ENCODE peak calls at places on chromosomes 12 and 14, in five cellular contexts. E, W, Y, Z and A are unnamed samples.

GRCh38 chr12:116542345-116542950 is 16.7 kb upstream of the MAP1LC3B2 start:
- DNase-seq in E (no peak), W (no peak), Y (no peak), Z (no peak), A (no peak)

GRCh38 chr12:95548539-95549391 is 2.5 kb downstream of the USP44 start:
- DNase-seq in E (peak; percentile 61), W (peak; percentile 64), Y (peak; percentile 32), Z (peak; percentile 48), A (no peak)

GRCh38 chr12:128771681-128772080 is 52.1 kb downstream of the SLC15A4 start:
- DNase-seq in E (no peak), W (peak; percentile 4), Y (no peak), Z (no peak), A (no peak)

GRCh38 chr14:63974176-63974575 is 121.4 kb downstream of the SYNE2 start:
- DNase-seq in E (no peak), W (no peak), Y (no peak), Z (no peak), A (no peak)

GRCh38 chr12:106982229-106982628 is 4.7 kb downstream of the MTERF2 start:
- DNase-seq in E (no peak), W (peak; percentile 34), Y (no peak), Z (no peak), A (no peak)

GRCh38 chr12:132773077-132774020 is 11.7 kb upstream of the ANKLE2 start:
- DNase-seq in E (no peak), W (no peak), Y (no peak), Z (no peak), A (no peak)

GRCh38 chr14:79332504-79333197 is 878.7 kb downstream of the DIO2 start:
- DNase-seq in E (no peak), W (peak; percentile 26), Y (no peak), Z (no peak), A (no peak)

GRCh38 chr12:70059373-70059772 is 183.9 kb upstream of the CNOT2 start:
- DNase-seq in E (no peak), W (no peak), Y (no peak), Z (no peak), A (no peak)

GRCh38 chr14:51574009-51574408 is 77.7 kb upstream of the FRMD6 start:
- DNase-seq in E (no peak), W (no peak), Y (no peak), Z (no peak), A (no peak)

GRCh38 chr12:5586201-5586600 is 154.3 kb downstream of the NTF3 start:
- DNase-seq in E (no peak), W (peak; percentile 71), Y (no peak), Z (no peak), A (no peak)

GRCh38 chr12:71223139-71223538 is 65.3 kb upstream of the TSPAN8 start:
- DNase-seq in E (no peak), W (no peak), Y (no peak), Z (no peak), A (no peak)

GRCh38 chr12:65673732-65674131 is 150.6 kb upstream of the HMGA2 start:
- DNase-seq in E (no peak), W (peak; percentile 51), Y (no peak), Z (no peak), A (no peak)

GRCh38 chr14:100560999-100561398 is 26.2 kb downstream of the BEGAIN start:
- DNase-seq in E (no peak), W (no peak), Y (no peak), Z (no peak), A (no peak)

GRCh38 chr14:50860478-50861086 is 11.3 kb upstream of the ABHD12B start:
- DNase-seq in E (peak; percentile 81), W (peak; percentile 81), Y (peak; percentile 83), Z (peak; percentile 85), A (peak; percentile 57)

GRCh38 chr14:102363182-102363952 is 626 bp downstream of the TECPR2 start:
- DNase-seq in E (no peak), W (peak; percentile 50), Y (no peak), Z (peak; percentile 40), A (no peak)

GRCh38 chr14:95207475-95208253 is 50.3 kb upstream of the DICER1 start:
- DNase-seq in E (no peak), W (no peak), Y (no peak), Z (no peak), A (no peak)

GRCh38 chr12:44972746-44973421 is 78.0 kb downstream of the DBX2 start:
- DNase-seq in E (no peak), W (no peak), Y (no peak), Z (no peak), A (no peak)

GRCh38 chr14:91996951-91997371 is 42.9 kb downstream of the TRIP11 start:
- DNase-seq in E (no peak), W (peak; percentile 72), Y (no peak), Z (no peak), A (no peak)

GRCh38 chr12:52151859-52152783 is 39.7 kb downstream of the KRT80 start:
- DNase-seq in E (peak; percentile 47), W (peak; percentile 41), Y (no peak), Z (peak; percentile 79), A (peak; percentile 65)

GRCh38 chr12:77104281-77104680 is 38.9 kb upstream of the E2F7 start:
- DNase-seq in E (no peak), W (peak; percentile 17), Y (no peak), Z (no peak), A (no peak)

GRCh38 chr12:56084958-56085543 is 5.1 kb downstream of the ERBB3 start:
- DNase-seq in E (no peak), W (no peak), Y (no peak), Z (peak; percentile 46), A (no peak)

GRCh38 chr12:21065845-21066244 is 65.1 kb upstream of the SLCO1B1 start:
- DNase-seq in E (no peak), W (no peak), Y (no peak), Z (no peak), A (no peak)

GRCh38 chr12:122197612-122197966 is 5.9 kb upstream of the B3GNT4 start:
- DNase-seq in E (no peak), W (peak; percentile 19), Y (no peak), Z (no peak), A (no peak)

GRCh38 chr14:102183922-102184677 is 44.4 kb downstream of the WDR20 start:
- DNase-seq in E (no peak), W (no peak), Y (no peak), Z (no peak), A (no peak)

GRCh38 chr14:79842270-79842669 is 369.0 kb downstream of the DIO2 start:
- DNase-seq in E (peak; percentile 47), W (peak; percentile 92), Y (no peak), Z (no peak), A (peak; percentile 14)

GRCh38 chr14:104598461-104599273 is 5.9 kb downstream of the TMEM179 start:
- DNase-seq in E (no peak), W (no peak), Y (no peak), Z (no peak), A (no peak)

GRCh38 chr12:75859868-75860267 is 171.7 kb downstream of the PHLDA1 start:
- DNase-seq in E (no peak), W (peak; percentile 21), Y (no peak), Z (no peak), A (peak; percentile 13)

GRCh38 chr14:60160422-60160821 is 4.8 kb downstream of the DHRS7 start:
- DNase-seq in E (no peak), W (no peak), Y (no peak), Z (no peak), A (no peak)

GRCh38 chr14:90556050-90556477 is 159.2 kb downstream of the CALM1 start:
- DNase-seq in E (no peak), W (no peak), Y (no peak), Z (peak; percentile 57), A (no peak)

GRCh38 chr12:52591521-52591920 is 9.7 kb downstream of the KRT72 start:
- DNase-seq in E (no peak), W (no peak), Y (no peak), Z (no peak), A (no peak)

GRCh38 chr14:68471964-68472508 is 320.8 kb downstream of the ZFP36L1 start:
- DNase-seq in E (no peak), W (no peak), Y (no peak), Z (no peak), A (no peak)
- H3K4me1 ChIP-seq in E (peaks cover 5% of the 10 kb centered on the region), W (peaks cover 5% of the 10 kb centered on the region), Y (no peaks in the 10 kb centered on the region), Z (peaks cover 23% of the 10 kb centered on the region), A (peaks cover 35% of the 10 kb centered on the region)

DNA sequence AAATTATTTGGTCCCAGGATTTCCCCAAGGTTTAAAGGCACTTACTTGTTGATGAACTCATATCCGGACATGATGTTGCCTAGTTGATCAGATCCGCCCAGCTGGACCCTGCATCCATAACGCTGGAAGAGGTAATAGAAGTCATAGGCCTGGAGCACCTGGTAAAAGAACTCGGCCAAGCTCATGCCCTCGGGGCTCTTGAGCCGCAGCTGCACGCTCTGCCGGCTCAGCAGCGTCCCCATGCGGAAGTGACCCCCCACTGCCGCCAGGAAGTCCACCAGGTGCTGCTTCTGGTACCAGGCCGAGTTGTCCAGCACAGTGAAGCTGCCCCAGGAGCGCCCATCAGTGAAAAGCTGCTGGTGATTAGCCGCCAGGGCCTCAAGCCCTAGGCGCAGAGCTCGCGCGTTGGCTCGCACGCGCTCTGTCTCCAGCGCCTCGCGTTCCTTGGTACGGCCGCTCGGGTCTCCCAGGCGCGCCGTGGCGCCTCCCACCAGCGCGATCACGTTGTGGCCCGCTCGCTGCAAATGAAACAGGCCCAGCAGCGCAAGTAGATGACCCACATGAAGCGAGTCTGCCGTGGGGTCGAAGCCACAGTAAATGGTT is 545 bp downstream of the YARS2 start:
- DNase-seq in E (peak; percentile 36), W (peak; percentile 88), Y (peak; percentile 24), Z (peak; percentile 72), A (peak; percentile 41)
- TF ChIP-seq POLR2A in E (no peak), W (no peak), Y (no peak), Z (no peak), A (no peak)

GRCh38 chr12:53733051-53733812 is 6.0 kb upstream of the CALCOCO1 start:
- DNase-seq in E (no peak), W (peak; percentile 69), Y (no peak), Z (no peak), A (no peak)
- H3K27ac ChIP-seq in E (no peak overlapping the region), W (no peak overlapping the region), Y (no peak overlapping the region), Z (no peak overlapping the region), A (no peak overlapping the region)

GRCh38 chr14:68784995-68785816 is 7.7 kb downstream of the ZFP36L1 start:
- DNase-seq in E (peak; percentile 45), W (peak; percentile 86), Y (no peak), Z (peak; percentile 27), A (no peak)

GRCh38 chr14:68787235-68787727 is 5.6 kb downstream of the ZFP36L1 start:
- DNase-seq in E (peak; percentile 53), W (no peak), Y (no peak), Z (peak; percentile 44), A (no peak)

GRCh38 chr14:68788275-68789001 is 4.4 kb downstream of the ZFP36L1 start:
- DNase-seq in E (no peak), W (no peak), Y (no peak), Z (no peak), A (no peak)

GRCh38 chr14:68785817-68786490 is 6.9 kb downstream of the ZFP36L1 start:
- DNase-seq in E (peak; percentile 48), W (no peak), Y (no peak), Z (peak; percentile 33), A (no peak)

DNA sequence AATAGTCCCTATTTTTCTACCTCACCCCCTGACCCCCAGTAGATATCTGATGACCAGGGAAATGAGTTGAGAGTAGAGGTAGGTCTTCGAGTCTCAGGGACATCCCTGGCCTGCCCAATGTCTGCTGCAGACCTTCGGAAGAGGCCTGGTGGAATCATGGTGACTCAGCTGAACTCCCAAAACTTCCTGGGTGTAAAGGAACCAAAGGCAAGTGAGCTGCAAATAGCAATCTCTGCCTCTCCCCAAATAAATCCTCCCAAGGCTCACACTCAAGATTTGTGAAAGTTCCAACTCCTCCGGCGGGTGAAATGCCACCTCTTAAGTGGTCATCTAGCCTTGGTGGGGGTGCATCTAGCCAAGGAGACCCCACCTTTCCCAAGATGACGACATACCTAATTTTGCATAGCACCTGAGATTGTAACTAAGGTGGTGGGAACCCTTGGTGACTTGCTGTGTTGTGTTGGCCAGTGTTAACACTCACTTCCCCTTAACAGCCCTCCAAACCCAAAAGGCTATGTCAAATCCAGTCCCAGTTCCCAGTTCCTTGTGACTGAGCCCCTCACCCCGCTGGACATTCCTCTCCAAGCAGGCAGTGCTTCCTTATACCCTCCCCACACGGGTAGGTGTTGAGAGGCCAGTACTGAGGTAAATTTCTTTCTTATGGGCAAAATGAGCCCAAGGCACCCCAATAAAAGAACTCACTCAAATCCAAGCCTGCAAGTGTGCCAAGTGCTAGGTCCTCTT is 6.2 kb downstream of the ZFP36L1 start:
- DNase-seq in E (peak; percentile 58), W (peak; percentile 65), Y (no peak), Z (peak; percentile 26), A (no peak)
- H3K4me1 ChIP-seq in E (peaks cover 9% of the 10 kb centered on the region), W (no peaks in the 10 kb centered on the region), Y (no peaks in the 10 kb centered on the region), Z (peaks cover 46% of the 10 kb centered on the region), A (peaks cover 25% of the 10 kb centered on the region)